ENCODE peak calls at places on chromosomes 1 and 21, in five cellular contexts. One of them, this sample, is unnamed.

GRCh38 chr1:109193653-109194590 is 19.8 kb upstream of the SARS1 start:
- DNase-seq in smooth muscle cell of the brain vasculature: no peak
- DNase-seq in brain microvascular endothelial cell: no peak
- DNase-seq in Caki2: no peak
- DNase-seq in HCEC 1CT: no peak
- DNase-seq in this sample: no peak

GRCh38 chr1:150187560-150187931 is 37.8 kb downstream of the PLEKHO1 start:
- DNase-seq in smooth muscle cell of the brain vasculature: no peak
- DNase-seq in HCEC 1CT: no peak
- DNase-seq in Caki2: no peak
- DNase-seq in brain microvascular endothelial cell: no peak
- DNase-seq in this sample: no peak

GRCh38 chr1:245946905-245947304 is 560.2 kb downstream of the SMYD3 start:
- DNase-seq in HCEC 1CT: peak
- DNase-seq in smooth muscle cell of the brain vasculature: no peak
- DNase-seq in brain microvascular endothelial cell: no peak
- DNase-seq in Caki2: no peak
- DNase-seq in this sample: no peak

GRCh38 chr1:158035976-158036583 is 42.6 kb downstream of the KIRREL1 start:
- DNase-seq in Caki2: no peak
- DNase-seq in smooth muscle cell of the brain vasculature: no peak
- DNase-seq in brain microvascular endothelial cell: peak
- DNase-seq in HCEC 1CT: peak
- DNase-seq in this sample: no peak

GRCh38 chr1:201539561-201540404 is 856 bp downstream of the NAV1 start:
- DNase-seq in brain microvascular endothelial cell: peak
- DNase-seq in HCEC 1CT: peak
- DNase-seq in Caki2: peak
- DNase-seq in smooth muscle cell of the brain vasculature: no peak
- DNase-seq in this sample: peak

GRCh38 chr21:36487641-36488307 is 7.9 kb upstream of the CLDN14 start:
- DNase-seq in brain microvascular endothelial cell: peak
- DNase-seq in Caki2: no peak
- DNase-seq in HCEC 1CT: no peak
- DNase-seq in smooth muscle cell of the brain vasculature: no peak
- DNase-seq in this sample: no peak

GRCh38 chr1:158916085-158916484 is 15.3 kb upstream of the PYHIN1 start:
- DNase-seq in brain microvascular endothelial cell: no peak
- DNase-seq in Caki2: no peak
- DNase-seq in smooth muscle cell of the brain vasculature: no peak
- DNase-seq in HCEC 1CT: no peak
- DNase-seq in this sample: no peak

GRCh38 chr1:218353656-218354055 is 8.5 kb downstream of the TGFB2 start:
- DNase-seq in HCEC 1CT: no peak
- DNase-seq in Caki2: peak
- DNase-seq in brain microvascular endothelial cell: no peak
- DNase-seq in smooth muscle cell of the brain vasculature: no peak
- DNase-seq in this sample: no peak

GRCh38 chr1:162256287-162256686 is 120.4 kb downstream of the SPATA46 start:
- DNase-seq in smooth muscle cell of the brain vasculature: no peak
- DNase-seq in brain microvascular endothelial cell: no peak
- DNase-seq in HCEC 1CT: no peak
- DNase-seq in Caki2: no peak
- DNase-seq in this sample: no peak

GRCh38 chr21:26732442-26733221 is 112.6 kb downstream of the ADAMTS1 start:
- DNase-seq in HCEC 1CT: peak
- DNase-seq in Caki2: peak
- DNase-seq in brain microvascular endothelial cell: peak
- DNase-seq in smooth muscle cell of the brain vasculature: no peak
- DNase-seq in this sample: peak

GRCh38 chr1:170369000-170369399 is 163.0 kb upstream of the GORAB start:
- DNase-seq in smooth muscle cell of the brain vasculature: no peak
- DNase-seq in brain microvascular endothelial cell: no peak
- DNase-seq in Caki2: no peak
- DNase-seq in HCEC 1CT: no peak
- DNase-seq in this sample: no peak

GRCh38 chr1:4052657-4053056 is 152.6 kb upstream of the C1orf174 start:
- DNase-seq in smooth muscle cell of the brain vasculature: no peak
- DNase-seq in brain microvascular endothelial cell: no peak
- DNase-seq in Caki2: no peak
- DNase-seq in HCEC 1CT: no peak
- DNase-seq in this sample: no peak